ENCODE peak calls at places on chromosomes 5 and 9, in eight cellular contexts. A, I, T, Z, J, Q, O and D are unnamed samples.
A peak's percentile ranks its signal among the peaks of the same experiment; 100 is the strongest.

GRCh38 chr9:135604437-135605237 is 34.7 kb downstream of the GLT6D1 start:
- DNase-seq in A (no peak), I (peak; percentile 40), T (peak; percentile 13), Z (no peak), J (no peak), Q (no peak), O (no peak), D (no peak)

GRCh38 chr5:123125953-123126352 is 36.9 kb downstream of the PRDM6 start:
- DNase-seq in A (peak; percentile 42), I (no peak), T (no peak), Z (no peak), J (peak; percentile 15), Q (no peak), O (no peak), D (no peak)

GRCh38 chr5:66224273-66224672 is 80.2 kb downstream of the SREK1 start:
- DNase-seq in A (no peak), I (no peak), T (no peak), Z (no peak), J (no peak), Q (no peak), O (no peak), D (no peak)

GRCh38 chr9:18824095-18824666 is 208.8 kb downstream of the SAXO1 start:
- DNase-seq in A (no peak), I (peak; percentile 51), T (peak; percentile 41), Z (no peak), J (no peak), Q (no peak), O (no peak), D (peak; percentile 20)

GRCh38 chr9:121153642-121154041 is 48.0 kb downstream of the RAB14 start:
- DNase-seq in A (no peak), I (no peak), T (no peak), Z (no peak), J (no peak), Q (no peak), O (no peak), D (no peak)

GRCh38 chr5:78647411-78647818 is 1.2 kb downstream of the LHFPL2 start:
- DNase-seq in A (no peak), I (no peak), T (peak; percentile 71), Z (no peak), J (no peak), Q (no peak), O (no peak), D (peak; percentile 82)

GRCh38 chr5:446864-447263 is 3.9 kb downstream of the EXOC3 start:
- DNase-seq in A (no peak), I (peak; percentile 38), T (no peak), Z (no peak), J (no peak), Q (no peak), O (no peak), D (peak; percentile 58)

GRCh38 chr9:37784291-37784639 is 599 bp downstream of the EXOSC3 start:
- DNase-seq in A (no peak), I (no peak), T (no peak), Z (no peak), J (no peak), Q (no peak), O (no peak), D (no peak)